ENCODE peak calls at places on chromosomes 4 and X, in ten cellular contexts. E is activated CD4-positive, alpha-beta T cell treated with anti-CD3 and anti-CD28 coated beads, Interleukin-2, amount 50 U/mL, for 24 hours; G is astrocyte of the spinal cord; C is heart left ventricle; X is endothelial cell; A is globus pallidus; I is epithelial cell of esophagus; H is H4; F is AG09309; R is activated naive CD4-positive, alpha-beta T cell. U is an unnamed sample.

GRCh38 chr4:117137143-117137542 is 51.8 kb upstream of the TRAM1L1 start:
- DNase-seq in I (peak; percentile 89), E (no peak), H (peak; percentile 77), C (no peak), F (no peak), A (no peak), R (no peak), G (peak; percentile 91), X (no peak), U (peak; percentile 47)

GRCh38 chr4:3786196-3786869 is 20.1 kb downstream of the ADRA2C start:
- DNase-seq in C (peak; percentile 40), G (no peak), X (no peak), A (peak; percentile 57), I (no peak), F (no peak), E (no peak), R (no peak), H (peak; percentile 75), U (no peak)

GRCh38 chr4:16608123-16608522 is 290.3 kb downstream of the LDB2 start:
- DNase-seq in I (no peak), X (no peak), H (no peak), G (no peak), R (no peak), F (no peak), E (no peak), A (no peak), C (no peak), U (no peak)

GRCh38 chr4:89898304-89898716 is 3.7 kb downstream of the MMRN1 start:
- DNase-seq in G (no peak), I (no peak), A (no peak), R (no peak), F (no peak), X (no peak), E (no peak), H (no peak), C (no peak), U (no peak)

GRCh38 chr4:7263166-7263565 is 70.8 kb downstream of the SORCS2 start:
- DNase-seq in H (no peak), X (no peak), G (no peak), E (no peak), A (no peak), C (no peak), R (no peak), F (no peak), I (peak; percentile 24), U (no peak)

GRCh38 chr4:183335369-183335940 is 13.2 kb upstream of the CLDN24 start:
- DNase-seq in A (no peak), E (no peak), G (peak; percentile 86), X (no peak), I (peak; percentile 89), R (no peak), C (no peak), F (peak; percentile 83), H (peak; percentile 91), U (peak; percentile 66)

GRCh38 chr4:168480991-168481588 is 798 bp upstream of the DDX60L start:
- DNase-seq in F (peak; percentile 55), R (no peak), C (no peak), H (peak; percentile 78), G (peak; percentile 83), E (peak; percentile 43), I (peak; percentile 81), X (no peak), A (peak; percentile 60), U (peak; percentile 42)

GRCh38 chrX:133973704-133974103 is 11.7 kb downstream of the GPC3 start:
- DNase-seq in F (no peak), X (no peak), A (no peak), G (no peak), C (no peak), H (no peak), R (no peak), I (no peak), E (no peak), U (no peak)

GRCh38 chr4:102780476-102781144 is 19.8 kb upstream of the MANBA start:
- DNase-seq in F (no peak), C (no peak), H (peak; percentile 13), E (no peak), A (no peak), I (peak; percentile 98), X (no peak), R (no peak), G (no peak), U (no peak)

GRCh38 chr4:42985971-42986370 is 93.5 kb downstream of the GRXCR1 start:
- DNase-seq in I (no peak), A (no peak), H (no peak), G (no peak), E (no peak), F (no peak), X (no peak), C (no peak), R (no peak), U (no peak)

GRCh38 chr4:189592905-189593304 is 347.8 kb upstream of the FRG1 start:
- DNase-seq in E (no peak), G (no peak), I (no peak), R (no peak), H (no peak), C (no peak), F (no peak), X (no peak), A (no peak), U (no peak)

GRCh38 chrX:131068945-131069719 is 11.0 kb downstream of the ARHGAP36 start:
- DNase-seq in C (no peak), G (no peak), F (no peak), X (peak; percentile 75), A (peak; percentile 41), H (peak; percentile 32), E (no peak), I (peak; percentile 1), R (no peak), U (no peak)

GRCh38 chr4:127479031-127479622 is 153.6 kb upstream of the INTU start:
- DNase-seq in R (no peak), X (no peak), C (no peak), I (peak; percentile 49), F (no peak), G (peak; percentile 50), H (peak; percentile 34), E (no peak), A (no peak), U (peak; percentile 51)

GRCh38 chr4:76987153-76987562 is 37.6 kb downstream of the SEPTIN11 start:
- DNase-seq in H (peak; percentile 57), E (no peak), A (no peak), G (peak; percentile 98), X (no peak), R (no peak), I (no peak), C (peak; percentile 58), F (peak; percentile 97), U (peak; percentile 92)

GRCh38 chrX:46683023-46683422 is 75.9 kb downstream of the SLC9A7 start:
- DNase-seq in X (no peak), A (no peak), G (no peak), F (no peak), E (no peak), R (no peak), I (no peak), C (no peak), H (no peak), U (no peak)